ENCODE peak calls at places on chromosomes 11 and 22, in six cellular contexts. One of them, this sample, is unnamed.

GRCh38 chr11:111846063-111846462 is 25.3 kb downstream of the ALG9 start:
- DNase-seq in hypothalamus: no peak
- DNase-seq in CD8-positive, alpha-beta memory T cell: no peak
- DNase-seq in effector memory CD4-positive, alpha-beta T cell: no peak
- DNase-seq in pancreas: no peak
- DNase-seq in cardiac muscle cell: peak
- DNase-seq in this sample: no peak

GRCh38 chr11:35107866-35108265 is 31.1 kb upstream of the CD44 start:
- DNase-seq in cardiac muscle cell: no peak
- DNase-seq in effector memory CD4-positive, alpha-beta T cell: no peak
- DNase-seq in CD8-positive, alpha-beta memory T cell: no peak
- DNase-seq in hypothalamus: no peak
- DNase-seq in pancreas: no peak
- DNase-seq in this sample: no peak

GRCh38 chr11:121929581-121929980 is 186.4 kb downstream of the BLID start:
- DNase-seq in CD8-positive, alpha-beta memory T cell: no peak
- DNase-seq in effector memory CD4-positive, alpha-beta T cell: no peak
- DNase-seq in hypothalamus: no peak
- DNase-seq in cardiac muscle cell: peak
- DNase-seq in pancreas: no peak
- DNase-seq in this sample: no peak

GRCh38 chr11:76735841-76736240 is 47.3 kb upstream of the TSKU start:
- DNase-seq in effector memory CD4-positive, alpha-beta T cell: no peak
- DNase-seq in cardiac muscle cell: no peak
- DNase-seq in hypothalamus: no peak
- DNase-seq in pancreas: no peak
- DNase-seq in CD8-positive, alpha-beta memory T cell: no peak
- DNase-seq in this sample: no peak

GRCh38 chr11:113384551-113384950 is 3.0 kb upstream of the ANKK1 start:
- DNase-seq in cardiac muscle cell: peak
- DNase-seq in effector memory CD4-positive, alpha-beta T cell: no peak
- DNase-seq in CD8-positive, alpha-beta memory T cell: no peak
- DNase-seq in hypothalamus: no peak
- DNase-seq in pancreas: no peak
- DNase-seq in this sample: no peak

GRCh38 chr22:39967103-39967829 is 7.1 kb downstream of the TMA7B start:
- DNase-seq in effector memory CD4-positive, alpha-beta T cell: no peak
- DNase-seq in pancreas: peak
- DNase-seq in cardiac muscle cell: peak
- DNase-seq in hypothalamus: no peak
- DNase-seq in CD8-positive, alpha-beta memory T cell: no peak
- DNase-seq in this sample: peak

GRCh38 chr11:13486926-13487660 is 8.7 kb downstream of the PTH start:
- DNase-seq in pancreas: peak
- DNase-seq in cardiac muscle cell: peak
- DNase-seq in effector memory CD4-positive, alpha-beta T cell: peak
- DNase-seq in CD8-positive, alpha-beta memory T cell: peak
- DNase-seq in hypothalamus: no peak
- DNase-seq in this sample: no peak

GRCh38 chr22:30266445-30267381 is at the start of gene OSM:
- DNase-seq in pancreas: no peak
- DNase-seq in hypothalamus: no peak
- DNase-seq in CD8-positive, alpha-beta memory T cell: peak
- DNase-seq in effector memory CD4-positive, alpha-beta T cell: peak
- DNase-seq in cardiac muscle cell: no peak
- DNase-seq in this sample: peak

GRCh38 chr11:11581493-11581880 is 40.3 kb downstream of the GALNT18 start:
- DNase-seq in cardiac muscle cell: no peak
- DNase-seq in CD8-positive, alpha-beta memory T cell: no peak
- DNase-seq in effector memory CD4-positive, alpha-beta T cell: no peak
- DNase-seq in hypothalamus: no peak
- DNase-seq in pancreas: no peak
- DNase-seq in this sample: no peak

GRCh38 chr11:124674168-124674517 is 439 bp downstream of the SPA17 start:
- DNase-seq in CD8-positive, alpha-beta memory T cell: no peak
- DNase-seq in hypothalamus: no peak
- DNase-seq in effector memory CD4-positive, alpha-beta T cell: no peak
- DNase-seq in pancreas: no peak
- DNase-seq in cardiac muscle cell: no peak
- DNase-seq in this sample: peak

GRCh38 chr11:11661356-11662040 is 39.7 kb upstream of the GALNT18 start:
- DNase-seq in pancreas: no peak
- DNase-seq in hypothalamus: no peak
- DNase-seq in effector memory CD4-positive, alpha-beta T cell: no peak
- DNase-seq in cardiac muscle cell: no peak
- DNase-seq in CD8-positive, alpha-beta memory T cell: no peak
- DNase-seq in this sample: no peak

GRCh38 chr11:79019981-79020380 is 420.8 kb downstream of the TENM4 start:
- DNase-seq in effector memory CD4-positive, alpha-beta T cell: no peak
- DNase-seq in pancreas: no peak
- DNase-seq in cardiac muscle cell: no peak
- DNase-seq in CD8-positive, alpha-beta memory T cell: no peak
- DNase-seq in hypothalamus: no peak
- DNase-seq in this sample: no peak

GRCh38 chr11:47248304-47248663 is 330 bp downstream of the ACP2 start:
- DNase-seq in CD8-positive, alpha-beta memory T cell: no peak
- DNase-seq in effector memory CD4-positive, alpha-beta T cell: no peak
- DNase-seq in pancreas: no peak
- DNase-seq in hypothalamus: no peak
- DNase-seq in cardiac muscle cell: no peak
- DNase-seq in this sample: no peak

GRCh38 chr11:95231881-95232605 is 1.0 kb upstream of the SESN3 start:
- DNase-seq in cardiac muscle cell: peak
- DNase-seq in CD8-positive, alpha-beta memory T cell: peak
- DNase-seq in effector memory CD4-positive, alpha-beta T cell: peak
- DNase-seq in pancreas: peak
- DNase-seq in hypothalamus: peak
- DNase-seq in this sample: peak

GRCh38 chr11:78231962-78232459 is 43.3 kb downstream of the USP35 start:
- DNase-seq in pancreas: no peak
- DNase-seq in CD8-positive, alpha-beta memory T cell: no peak
- DNase-seq in effector memory CD4-positive, alpha-beta T cell: no peak
- DNase-seq in hypothalamus: no peak
- DNase-seq in cardiac muscle cell: peak
- DNase-seq in this sample: no peak

GRCh38 chr11:116694815-116695590 is 77.8 kb downstream of the BUD13 start:
- DNase-seq in effector memory CD4-positive, alpha-beta T cell: no peak
- DNase-seq in CD8-positive, alpha-beta memory T cell: no peak
- DNase-seq in cardiac muscle cell: no peak
- DNase-seq in pancreas: peak
- DNase-seq in hypothalamus: no peak
- DNase-seq in this sample: no peak

GRCh38 chr22:45441158-45441557 is 27.7 kb downstream of the RIBC2 start:
- DNase-seq in cardiac muscle cell: peak
- DNase-seq in hypothalamus: no peak
- DNase-seq in effector memory CD4-positive, alpha-beta T cell: no peak
- DNase-seq in pancreas: no peak
- DNase-seq in CD8-positive, alpha-beta memory T cell: no peak
- DNase-seq in this sample: no peak

GRCh38 chr22:23113067-23113846 is 28.5 kb downstream of the RSPH14 start:
- DNase-seq in cardiac muscle cell: peak
- DNase-seq in hypothalamus: no peak
- DNase-seq in CD8-positive, alpha-beta memory T cell: no peak
- DNase-seq in effector memory CD4-positive, alpha-beta T cell: no peak
- DNase-seq in pancreas: no peak
- DNase-seq in this sample: no peak

GRCh38 chr22:48742556-48743343 is 1084.9 kb downstream of the BRD1 start:
- DNase-seq in pancreas: no peak
- DNase-seq in cardiac muscle cell: no peak
- DNase-seq in effector memory CD4-positive, alpha-beta T cell: no peak
- DNase-seq in hypothalamus: no peak
- DNase-seq in CD8-positive, alpha-beta memory T cell: no peak
- DNase-seq in this sample: no peak

GRCh38 chr11:76672431-76673163 is 2.0 kb upstream of the LRRC32 start:
- DNase-seq in pancreas: no peak
- DNase-seq in hypothalamus: no peak
- DNase-seq in CD8-positive, alpha-beta memory T cell: peak
- DNase-seq in cardiac muscle cell: no peak
- DNase-seq in effector memory CD4-positive, alpha-beta T cell: no peak
- DNase-seq in this sample: peak

GRCh38 chr11:58813693-58814092 is 30.8 kb downstream of the GLYATL2 start:
- DNase-seq in CD8-positive, alpha-beta memory T cell: no peak
- DNase-seq in effector memory CD4-positive, alpha-beta T cell: no peak
- DNase-seq in hypothalamus: no peak
- DNase-seq in pancreas: no peak
- DNase-seq in cardiac muscle cell: no peak
- DNase-seq in this sample: no peak

GRCh38 chr11:47916361-47916841 is 64.0 kb upstream of the PTPRJ start:
- DNase-seq in CD8-positive, alpha-beta memory T cell: no peak
- DNase-seq in hypothalamus: no peak
- DNase-seq in effector memory CD4-positive, alpha-beta T cell: no peak
- DNase-seq in cardiac muscle cell: peak
- DNase-seq in pancreas: peak
- DNase-seq in this sample: no peak

GRCh38 chr11:27201454-27202302 is 161.1 kb downstream of the BBOX1 start:
- DNase-seq in effector memory CD4-positive, alpha-beta T cell: no peak
- DNase-seq in hypothalamus: no peak
- DNase-seq in CD8-positive, alpha-beta memory T cell: no peak
- DNase-seq in cardiac muscle cell: peak
- DNase-seq in pancreas: peak
- DNase-seq in this sample: peak

This sample was measured in left colon.